ENCODE peak calls at places on chromosomes 16 and 17, in four cellular contexts. F is IMR-90, L is H1, Q is H9. O is an unnamed sample.

GRCh38 chr17:7022791-7023571 is at the start of gene BCL6B:
- DNase-seq in Q (peak), F (no peak), L (no peak), O (no peak)

GRCh38 chr17:78643326-78643725 is 66.1 kb upstream of the DNAH17 start:
- DNase-seq in L (no peak), Q (no peak), F (no peak), O (no peak)

GRCh38 chr16:14062261-14062660 is 8.9 kb upstream of the MRTFB start:
- DNase-seq in Q (no peak), F (no peak), L (no peak), O (no peak)

GRCh38 chr16:70512456-70512855 is 10.9 kb downstream of the COG4 start:
- DNase-seq in F (peak), Q (no peak), L (no peak), O (no peak)

GRCh38 chr16:52561910-52562741 is 15.2 kb upstream of the TOX3 start:
- DNase-seq in F (no peak), L (no peak), Q (no peak), O (no peak)

GRCh38 chr16:24776486-24777220 is 47.2 kb downstream of the TNRC6A start:
- DNase-seq in L (no peak), F (peak), Q (no peak), O (no peak)

GRCh38 chr16:23843143-23843542 is 7.4 kb downstream of the PRKCB start:
- DNase-seq in L (no peak), F (no peak), Q (no peak), O (no peak)

GRCh38 chr17:39194089-39194984 is 3.1 kb downstream of the CACNB1 start:
- DNase-seq in L (no peak), F (peak), Q (peak), O (peak)

GRCh38 chr17:64051153-64051552 is 30.7 kb upstream of the ICAM2 start:
- DNase-seq in Q (no peak), F (no peak), L (no peak), O (no peak)

GRCh38 chr16:29824589-29825144 is 4.4 kb downstream of the MVP start:
- DNase-seq in F (peak), Q (no peak), L (no peak), O (no peak)
- H4K91ac ChIP-seq in F (peak), Q (no peak), L (no peak), O (no peak)

GRCh38 chr17:70317416-70317815 is 148.1 kb downstream of the KCNJ2 start:
- DNase-seq in F (no peak), Q (no peak), L (no peak), O (no peak)
- H2AFZ ChIP-seq in F (no peak), Q (no peak), L (no peak), O (no peak)

DNA sequence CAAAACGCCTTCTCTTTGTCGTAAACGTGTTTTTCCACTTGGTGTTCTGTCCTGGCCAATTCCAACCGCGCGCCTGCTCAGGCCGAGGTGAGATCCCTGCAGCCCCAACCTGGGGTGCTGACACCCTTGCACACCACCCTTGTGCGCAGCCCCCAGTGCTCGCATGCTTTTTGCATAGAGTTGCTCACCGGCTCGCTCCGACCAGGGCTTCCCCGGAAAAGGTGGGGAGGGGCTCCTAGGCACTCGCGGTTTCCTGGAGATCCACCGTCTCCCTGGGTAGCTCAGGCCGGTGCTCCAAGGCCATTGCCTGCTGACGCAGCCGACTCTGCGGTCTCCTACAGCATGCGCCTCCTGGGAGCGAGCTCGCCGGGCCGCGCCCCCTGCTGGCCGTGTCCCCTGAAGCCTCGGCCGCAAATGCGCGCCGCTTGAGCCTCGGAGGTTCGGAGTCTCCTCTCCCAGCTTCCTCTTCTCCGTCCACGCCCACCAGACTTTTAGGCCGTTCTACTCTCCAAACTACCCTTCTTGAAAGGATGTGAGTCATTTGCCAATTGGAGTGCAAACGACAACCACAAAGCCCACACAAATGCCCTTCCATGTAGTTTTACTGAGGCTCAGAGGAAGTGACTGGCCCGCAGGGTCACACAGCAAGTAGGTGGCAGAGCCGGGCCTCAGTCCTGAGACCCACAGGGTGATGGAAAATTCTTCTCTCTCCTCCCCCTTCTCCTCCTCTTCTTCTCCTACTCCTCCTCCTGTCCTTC is 7.2 kb upstream of the PDP2 start:
- DNase-seq in F (peak), Q (peak), L (peak), O (peak)
- H4K91ac ChIP-seq in F (peak), Q (no peak), L (peak), O (no peak)

GRCh38 chr16:30918614-30919013 is 4.8 kb upstream of the FBXL19 start:
- DNase-seq in L (no peak), Q (no peak), F (no peak), O (no peak)
- H2AFZ ChIP-seq in L (no peak), Q (no peak), F (no peak), O (no peak)

GRCh38 chr16:84930298-84931106 is 80.8 kb downstream of the ZDHHC7 start:
- DNase-seq in F (no peak), L (no peak), Q (no peak), O (no peak)

GRCh38 chr16:84928679-84929420 is 82.5 kb downstream of the ZDHHC7 start:
- DNase-seq in F (peak), L (no peak), Q (no peak), O (no peak)

GRCh38 chr16:84927621-84928591 is 83.4 kb downstream of the ZDHHC7 start:
- DNase-seq in L (no peak), Q (no peak), F (no peak), O (no peak)

GRCh38 chr16:84931107-84931494 is 80.2 kb downstream of the ZDHHC7 start:
- DNase-seq in F (no peak), L (no peak), Q (no peak), O (no peak)

GRCh38 chr16:84929421-84930297 is 81.7 kb downstream of the ZDHHC7 start:
- DNase-seq in Q (no peak), F (no peak), L (no peak), O (no peak)
- H4K91ac ChIP-seq in Q (no peak), F (no peak), L (no peak), O (no peak)

GRCh38 chr16:56551796-56552738 is 12.8 kb upstream of the MT4 start:
- DNase-seq in F (no peak), L (no peak), Q (no peak), O (no peak)

GRCh38 chr16:56549744-56550385 is 15.0 kb upstream of the MT4 start:
- DNase-seq in L (no peak), F (peak), Q (no peak), O (no peak)

GRCh38 chr16:56542039-56542438 is 22.2 kb upstream of the BBS2 start:
- DNase-seq in L (no peak), Q (no peak), F (no peak), O (no peak)

GRCh38 chr16:56547949-56548567 is 16.8 kb upstream of the MT4 start:
- DNase-seq in Q (no peak), F (no peak), L (no peak), O (no peak)

DNA sequence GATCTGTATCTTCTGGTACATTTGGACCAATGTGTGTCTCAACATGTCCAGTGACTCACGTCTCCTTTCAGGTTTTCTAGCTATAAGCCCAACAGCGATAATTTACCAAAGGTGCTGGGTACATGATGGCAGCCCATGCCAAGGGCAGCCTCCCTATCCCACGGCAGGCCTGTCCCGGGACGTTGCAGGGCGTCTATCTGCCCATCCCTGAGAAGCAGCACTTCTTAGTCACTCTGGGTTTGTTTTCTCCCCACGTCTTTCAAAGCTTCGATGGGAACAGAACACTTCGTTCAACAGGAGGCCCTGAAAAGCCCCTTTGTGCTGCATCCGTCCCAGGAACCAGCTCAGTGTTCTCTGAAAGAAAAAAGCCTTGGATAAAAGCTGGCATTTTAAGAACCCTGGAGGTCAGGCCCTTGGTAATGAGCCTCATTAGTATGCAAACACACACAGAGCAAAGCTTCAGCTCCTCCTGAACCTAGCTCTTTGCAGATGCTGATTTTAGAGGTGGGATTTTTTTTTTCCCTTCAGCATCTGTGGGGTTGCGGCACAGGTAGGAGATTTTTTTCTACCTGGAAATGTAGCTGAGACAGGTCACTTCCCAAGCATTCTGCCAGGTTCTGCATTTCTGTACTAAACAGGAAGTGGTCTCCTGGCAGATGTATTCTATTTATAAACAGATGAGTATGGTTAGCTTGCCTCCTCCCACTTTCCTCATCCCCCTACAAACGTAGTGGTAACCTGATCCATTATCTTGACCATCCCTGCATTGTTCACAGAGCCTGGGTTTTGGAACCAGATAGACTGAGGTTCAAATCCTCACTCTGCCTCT is 17.5 kb upstream of the MT4 start:
- DNase-seq in L (peak), F (peak), Q (peak), O (peak)
- H2AFZ ChIP-seq in L (no peak), F (peak), Q (no peak), O (peak)

O was measured in neuronal stem cell.